ENCODE peak calls at places on chromosomes 7 and 10, in eight cellular contexts. One of them, this sample, is unnamed.

GRCh38 chr7:107811934-107812333 is 8.9 kb upstream of the SLC26A3 start:
- DNase-seq in CD8-positive, alpha-beta T cell: no peak
- DNase-seq in left ventricle myocardium inferior: no peak
- DNase-seq in tibial nerve: no peak
- DNase-seq in thoracic aorta: no peak
- DNase-seq in IMR-90: no peak
- DNase-seq in fibroblast of lung: no peak
- DNase-seq in upper lobe of right lung: no peak
- DNase-seq in this sample: no peak

GRCh38 chr7:34143397-34143796 is 238.1 kb downstream of the BMPER start:
- DNase-seq in CD8-positive, alpha-beta T cell: no peak
- DNase-seq in thoracic aorta: no peak
- DNase-seq in left ventricle myocardium inferior: no peak
- DNase-seq in fibroblast of lung: peak; percentile 51
- DNase-seq in upper lobe of right lung: no peak
- DNase-seq in IMR-90: peak; percentile 75
- DNase-seq in tibial nerve: no peak
- DNase-seq in this sample: no peak

GRCh38 chr7:112162161-112163020 is 43.8 kb downstream of the DOCK4 start:
- DNase-seq in IMR-90: peak; percentile 58
- DNase-seq in fibroblast of lung: peak; percentile 84
- DNase-seq in thoracic aorta: no peak
- DNase-seq in upper lobe of right lung: peak; percentile 65
- DNase-seq in CD8-positive, alpha-beta T cell: no peak
- DNase-seq in tibial nerve: no peak
- DNase-seq in left ventricle myocardium inferior: peak; percentile 42
- DNase-seq in this sample: peak; percentile 92

GRCh38 chr7:139867847-139868246 is 38.8 kb downstream of the TBXAS1 start:
- DNase-seq in thoracic aorta: no peak
- DNase-seq in upper lobe of right lung: no peak
- DNase-seq in IMR-90: no peak
- DNase-seq in CD8-positive, alpha-beta T cell: no peak
- DNase-seq in tibial nerve: no peak
- DNase-seq in fibroblast of lung: no peak
- DNase-seq in left ventricle myocardium inferior: no peak
- DNase-seq in this sample: no peak

GRCh38 chr7:74115326-74115725 is 31.7 kb downstream of the LIMK1 start:
- DNase-seq in thoracic aorta: no peak
- DNase-seq in upper lobe of right lung: no peak
- DNase-seq in left ventricle myocardium inferior: no peak
- DNase-seq in CD8-positive, alpha-beta T cell: no peak
- DNase-seq in tibial nerve: no peak
- DNase-seq in fibroblast of lung: no peak
- DNase-seq in IMR-90: no peak
- DNase-seq in this sample: peak; percentile 86

GRCh38 chr10:97771913-97772823 is at the start of gene SFRP5:
- DNase-seq in tibial nerve: no peak
- DNase-seq in upper lobe of right lung: no peak
- DNase-seq in IMR-90: no peak
- DNase-seq in left ventricle myocardium inferior: no peak
- DNase-seq in CD8-positive, alpha-beta T cell: no peak
- DNase-seq in thoracic aorta: no peak
- DNase-seq in fibroblast of lung: no peak
- DNase-seq in this sample: peak; percentile 75

GRCh38 chr10:21355591-21356011 is 169.9 kb downstream of the SKIDA1 start:
- DNase-seq in left ventricle myocardium inferior: no peak
- DNase-seq in fibroblast of lung: no peak
- DNase-seq in CD8-positive, alpha-beta T cell: no peak
- DNase-seq in tibial nerve: no peak
- DNase-seq in thoracic aorta: no peak
- DNase-seq in IMR-90: peak; percentile 69
- DNase-seq in upper lobe of right lung: no peak
- DNase-seq in this sample: no peak

GRCh38 chr10:51685768-51686167 is 13.6 kb downstream of the CSTF2T start:
- DNase-seq in CD8-positive, alpha-beta T cell: no peak
- DNase-seq in upper lobe of right lung: no peak
- DNase-seq in IMR-90: no peak
- DNase-seq in thoracic aorta: no peak
- DNase-seq in tibial nerve: no peak
- DNase-seq in fibroblast of lung: peak; percentile 39
- DNase-seq in left ventricle myocardium inferior: no peak
- DNase-seq in this sample: no peak

GRCh38 chr10:122280977-122281376 is 9.9 kb downstream of the BTBD16 start:
- DNase-seq in thoracic aorta: no peak
- DNase-seq in fibroblast of lung: no peak
- DNase-seq in IMR-90: no peak
- DNase-seq in left ventricle myocardium inferior: no peak
- DNase-seq in upper lobe of right lung: no peak
- DNase-seq in CD8-positive, alpha-beta T cell: no peak
- DNase-seq in tibial nerve: no peak
- DNase-seq in this sample: no peak

GRCh38 chr7:31107106-31108090 is 55.3 kb downstream of the ADCYAP1R1 start:
- DNase-seq in fibroblast of lung: no peak
- DNase-seq in upper lobe of right lung: no peak
- DNase-seq in left ventricle myocardium inferior: no peak
- DNase-seq in thoracic aorta: no peak
- DNase-seq in CD8-positive, alpha-beta T cell: no peak
- DNase-seq in tibial nerve: no peak
- DNase-seq in IMR-90: no peak
- DNase-seq in this sample: no peak

GRCh38 chr7:99098824-99099498 is 44.9 kb downstream of the SMURF1 start:
- DNase-seq in thoracic aorta: no peak
- DNase-seq in tibial nerve: no peak
- DNase-seq in fibroblast of lung: peak; percentile 58
- DNase-seq in upper lobe of right lung: no peak
- DNase-seq in CD8-positive, alpha-beta T cell: no peak
- DNase-seq in left ventricle myocardium inferior: no peak
- DNase-seq in IMR-90: no peak
- DNase-seq in this sample: no peak

GRCh38 chr10:59622320-59622901 is 87.2 kb downstream of the SLC16A9 start:
- DNase-seq in fibroblast of lung: peak; percentile 80
- DNase-seq in tibial nerve: no peak
- DNase-seq in thoracic aorta: no peak
- DNase-seq in CD8-positive, alpha-beta T cell: no peak
- DNase-seq in upper lobe of right lung: no peak
- DNase-seq in IMR-90: peak; percentile 61
- DNase-seq in left ventricle myocardium inferior: no peak
- DNase-seq in this sample: peak; percentile 78

GRCh38 chr10:123553810-123554430 is 112.2 kb upstream of the GPR26 start:
- DNase-seq in upper lobe of right lung: no peak
- DNase-seq in fibroblast of lung: no peak
- DNase-seq in thoracic aorta: no peak
- DNase-seq in tibial nerve: no peak
- DNase-seq in left ventricle myocardium inferior: no peak
- DNase-seq in CD8-positive, alpha-beta T cell: no peak
- DNase-seq in IMR-90: no peak
- DNase-seq in this sample: peak; percentile 8

GRCh38 chr10:119933179-119933578 is 40.6 kb downstream of the SEC23IP start:
- DNase-seq in left ventricle myocardium inferior: no peak
- DNase-seq in upper lobe of right lung: no peak
- DNase-seq in IMR-90: peak; percentile 3
- DNase-seq in tibial nerve: no peak
- DNase-seq in thoracic aorta: no peak
- DNase-seq in fibroblast of lung: peak; percentile 15
- DNase-seq in CD8-positive, alpha-beta T cell: no peak
- DNase-seq in this sample: no peak

GRCh38 chr10:124997246-124997790 is 55.4 kb downstream of the ZRANB1 start:
- DNase-seq in tibial nerve: no peak
- DNase-seq in thoracic aorta: no peak
- DNase-seq in fibroblast of lung: no peak
- DNase-seq in left ventricle myocardium inferior: no peak
- DNase-seq in upper lobe of right lung: no peak
- DNase-seq in IMR-90: no peak
- DNase-seq in CD8-positive, alpha-beta T cell: no peak
- DNase-seq in this sample: peak; percentile 45

DNA sequence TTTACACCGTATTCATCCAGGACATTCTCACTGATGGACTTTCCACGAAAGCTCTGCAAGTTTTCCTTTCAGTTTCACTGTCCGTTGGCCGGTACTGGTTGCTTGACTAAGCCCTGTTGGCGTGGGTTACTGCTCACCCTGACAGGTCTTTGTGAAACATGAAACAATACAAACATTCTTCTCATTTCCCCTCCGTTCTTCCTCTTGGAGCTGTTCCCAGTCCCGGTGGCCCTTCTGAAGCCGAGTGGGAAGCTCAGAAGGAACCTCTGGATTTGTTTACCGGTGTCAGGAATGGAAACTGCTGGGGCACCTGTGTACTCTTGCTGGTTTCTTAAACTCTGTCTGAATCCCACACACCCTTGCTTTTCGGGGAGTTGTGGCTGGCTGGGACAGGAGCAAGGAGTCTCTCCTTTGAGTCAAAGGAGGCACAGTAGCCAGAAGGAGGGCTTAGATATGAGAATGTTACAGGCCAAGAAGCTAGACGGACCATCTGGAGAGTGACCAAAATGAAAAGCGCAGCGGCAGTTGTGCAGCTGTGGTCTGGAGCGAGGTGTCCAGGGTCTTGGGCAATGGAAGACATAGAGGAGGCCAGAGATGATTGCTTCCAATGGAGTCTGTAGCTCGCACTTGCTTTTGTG is 45.7 kb downstream of the LYZL2 start:
- DNase-seq in left ventricle myocardium inferior: peak; percentile 57
- DNase-seq in fibroblast of lung: peak; percentile 68
- DNase-seq in tibial nerve: peak; percentile 22
- DNase-seq in upper lobe of right lung: no peak
- DNase-seq in IMR-90: peak; percentile 77
- DNase-seq in thoracic aorta: peak; percentile 3
- DNase-seq in CD8-positive, alpha-beta T cell: no peak
- DNase-seq in this sample: no peak
- H3K4me1 ChIP-seq in left ventricle myocardium inferior: peaks cover 33% of the 10 kb centered on the region
- H3K4me1 ChIP-seq in fibroblast of lung: no peaks in the 10 kb centered on the region
- H3K4me1 ChIP-seq in tibial nerve: no peaks in the 10 kb centered on the region
- H3K4me1 ChIP-seq in upper lobe of right lung: peaks cover 36% of the 10 kb centered on the region
- H3K4me1 ChIP-seq in IMR-90: peaks cover 2% of the 10 kb centered on the region
- H3K4me1 ChIP-seq in thoracic aorta: no peaks in the 10 kb centered on the region
- H3K4me1 ChIP-seq in CD8-positive, alpha-beta T cell: no peaks in the 10 kb centered on the region
- H3K4me1 ChIP-seq in this sample: peaks cover 8% of the 10 kb centered on the region

GRCh38 chr10:45453639-45454250 is 79.7 kb downstream of the ALOX5 start:
- DNase-seq in upper lobe of right lung: peak; percentile 77
- DNase-seq in IMR-90: no peak
- DNase-seq in tibial nerve: no peak
- DNase-seq in fibroblast of lung: no peak
- DNase-seq in CD8-positive, alpha-beta T cell: no peak
- DNase-seq in left ventricle myocardium inferior: no peak
- DNase-seq in thoracic aorta: no peak
- DNase-seq in this sample: no peak
- H3K27ac ChIP-seq in upper lobe of right lung: no peak overlapping the region
- H3K27ac ChIP-seq in IMR-90: no peak overlapping the region
- H3K27ac ChIP-seq in tibial nerve: no peak overlapping the region
- H3K27ac ChIP-seq in fibroblast of lung: no peak overlapping the region
- H3K27ac ChIP-seq in CD8-positive, alpha-beta T cell: no peak overlapping the region
- H3K27ac ChIP-seq in left ventricle myocardium inferior: peak overlapping the region; percentile 78
- H3K27ac ChIP-seq in thoracic aorta: no peak overlapping the region
- H3K27ac ChIP-seq in this sample: no peak overlapping the region

GRCh38 chr10:73892314-73893080 is 18.1 kb upstream of the CAMK2G start:
- DNase-seq in CD8-positive, alpha-beta T cell: no peak
- DNase-seq in thoracic aorta: no peak
- DNase-seq in tibial nerve: no peak
- DNase-seq in fibroblast of lung: peak; percentile 80
- DNase-seq in left ventricle myocardium inferior: no peak
- DNase-seq in upper lobe of right lung: no peak
- DNase-seq in IMR-90: peak; percentile 72
- DNase-seq in this sample: no peak
- H3K4me1 ChIP-seq in CD8-positive, alpha-beta T cell: no peaks in the 10 kb centered on the region
- H3K4me1 ChIP-seq in thoracic aorta: peaks cover 14% of the 10 kb centered on the region
- H3K4me1 ChIP-seq in tibial nerve: no peaks in the 10 kb centered on the region
- H3K4me1 ChIP-seq in fibroblast of lung: peaks cover 26% of the 10 kb centered on the region
- H3K4me1 ChIP-seq in left ventricle myocardium inferior: peaks cover 17% of the 10 kb centered on the region
- H3K4me1 ChIP-seq in upper lobe of right lung: peaks cover 15% of the 10 kb centered on the region
- H3K4me1 ChIP-seq in IMR-90: peaks cover 34% of the 10 kb centered on the region
- H3K4me1 ChIP-seq in this sample: peaks cover 2% of the 10 kb centered on the region

DNA sequence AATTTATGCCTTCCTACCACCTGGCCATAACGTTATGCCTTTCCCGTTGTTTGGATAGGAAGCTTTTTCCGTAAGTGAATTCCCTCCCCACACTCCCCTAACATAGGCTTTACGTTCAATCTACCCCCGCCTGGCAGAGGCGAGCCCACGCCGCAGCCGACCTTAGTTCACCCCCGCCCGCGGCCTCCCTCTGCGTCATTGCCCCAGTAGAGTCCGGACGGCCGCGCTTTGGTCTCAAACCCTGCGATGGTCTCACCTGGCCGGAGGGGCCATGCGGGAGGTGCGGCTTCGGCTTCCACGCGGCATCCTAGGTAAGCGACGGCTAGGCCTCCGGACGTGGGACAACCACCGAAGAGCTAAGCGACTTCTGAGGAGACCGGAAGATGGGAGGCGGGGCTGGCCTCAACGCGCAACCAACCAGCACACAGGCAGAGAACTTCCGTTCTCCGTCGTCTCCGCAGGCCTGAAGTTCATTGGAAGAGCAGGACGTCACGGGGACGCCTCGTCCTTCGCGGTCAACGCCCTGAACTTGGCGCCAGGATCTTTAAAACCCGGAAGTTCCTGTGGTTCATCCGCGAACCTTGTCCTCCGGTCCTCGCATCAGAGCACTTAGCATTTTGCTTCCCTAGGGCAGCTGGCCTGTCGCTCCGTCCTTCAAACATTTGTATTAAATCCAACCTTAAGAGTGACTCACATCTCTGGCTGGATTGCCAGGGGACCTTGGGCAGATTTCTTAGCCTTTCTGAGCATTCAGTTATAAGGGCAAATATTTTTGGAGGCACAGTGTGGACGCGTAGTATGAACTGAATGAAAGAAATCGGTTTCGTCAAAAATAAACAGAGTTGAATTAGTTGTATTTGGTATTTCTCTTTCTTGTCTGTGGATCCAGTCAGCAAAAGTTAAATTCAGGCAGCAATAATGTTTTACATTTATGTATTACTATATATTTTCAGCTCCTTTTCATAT is at the start of gene CHCHD2:
- DNase-seq in upper lobe of right lung: peak; percentile 97
- DNase-seq in fibroblast of lung: peak; percentile 99
- DNase-seq in thoracic aorta: peak; percentile 90
- DNase-seq in left ventricle myocardium inferior: peak; percentile 96
- DNase-seq in CD8-positive, alpha-beta T cell: peak; percentile 88
- DNase-seq in IMR-90: peak; percentile 99
- DNase-seq in tibial nerve: peak; percentile 92
- DNase-seq in this sample: peak; percentile 78
- H3K27ac ChIP-seq in upper lobe of right lung: peak within 1 kb of the TSS; percentile 92
- H3K27ac ChIP-seq in fibroblast of lung: peak within 1 kb of the TSS; percentile 98
- H3K27ac ChIP-seq in thoracic aorta: peak within 1 kb of the TSS; percentile 94
- H3K27ac ChIP-seq in left ventricle myocardium inferior: peak within 1 kb of the TSS; percentile 91
- H3K27ac ChIP-seq in CD8-positive, alpha-beta T cell: peak within 1 kb of the TSS; percentile 90
- H3K27ac ChIP-seq in IMR-90: peak within 1 kb of the TSS; percentile 76
- H3K27ac ChIP-seq in tibial nerve: peak within 1 kb of the TSS; percentile 82
- H3K27ac ChIP-seq in this sample: peak within 1 kb of the TSS; percentile 40

GRCh38 chr7:102320601-102321350 is 34.1 kb downstream of the SH2B2 start:
- DNase-seq in CD8-positive, alpha-beta T cell: no peak
- DNase-seq in upper lobe of right lung: no peak
- DNase-seq in fibroblast of lung: no peak
- DNase-seq in left ventricle myocardium inferior: no peak
- DNase-seq in IMR-90: no peak
- DNase-seq in thoracic aorta: no peak
- DNase-seq in tibial nerve: no peak
- DNase-seq in this sample: no peak
- H3K4me1 ChIP-seq in CD8-positive, alpha-beta T cell: no peaks in the 10 kb centered on the region
- H3K4me1 ChIP-seq in upper lobe of right lung: peaks cover 7% of the 10 kb centered on the region
- H3K4me1 ChIP-seq in fibroblast of lung: no peaks in the 10 kb centered on the region
- H3K4me1 ChIP-seq in left ventricle myocardium inferior: peaks cover 4% of the 10 kb centered on the region
- H3K4me1 ChIP-seq in IMR-90: no peaks in the 10 kb centered on the region
- H3K4me1 ChIP-seq in thoracic aorta: no peaks in the 10 kb centered on the region
- H3K4me1 ChIP-seq in tibial nerve: no peaks in the 10 kb centered on the region
- H3K4me1 ChIP-seq in this sample: no peaks in the 10 kb centered on the region